ENCODE peak calls at places on chromosomes 5 and 9, in six cellular contexts. X, L, O, C, R and I are unnamed samples.

GRCh38 chr5:15904894-15905805 is 274.4 kb downstream of the MARCHF11 start:
- DNase-seq in X (no peak), L (no peak), O (no peak), C (no peak), R (no peak), I (no peak)

GRCh38 chr5:132073231-132074013 is at the start of gene CSF2:
- DNase-seq in X (peak), L (no peak), O (no peak), C (no peak), R (no peak), I (no peak)

GRCh38 chr5:80865547-80865946 is 94.6 kb upstream of the RASGRF2 start:
- DNase-seq in X (no peak), L (no peak), O (no peak), C (no peak), R (no peak), I (no peak)

GRCh38 chr5:157865844-157866243 is 6.9 kb upstream of the CLINT1 start:
- DNase-seq in X (peak), L (no peak), O (no peak), C (no peak), R (no peak), I (no peak)

GRCh38 chr5:8829322-8830029 is 716.4 kb downstream of the SEMA5A start:
- DNase-seq in X (peak), L (no peak), O (no peak), C (no peak), R (no peak), I (no peak)

GRCh38 chr5:57834829-57835554 is 352.4 kb upstream of the ACTBL2 start:
- DNase-seq in X (peak), L (no peak), O (no peak), C (no peak), R (peak), I (no peak)

GRCh38 chr9:21031091-21031817 is at the start of gene HACD4:
- DNase-seq in X (peak), L (peak), O (no peak), C (no peak), R (no peak), I (no peak)

GRCh38 chr9:133360400-133361393 is 4.3 kb downstream of the SURF2 start:
- DNase-seq in X (no peak), L (no peak), O (no peak), C (no peak), R (no peak), I (no peak)